ENCODE peak calls at places on chromosomes 2 and 18, in ten cellular contexts. G is endothelial cell of umbilical vein, E is A549, K is HCT116, Y is uterus, I is NB4, U is sigmoid colon, H is spleen, Z is esophagus squamous epithelium, F is stomach. R is an unnamed sample.

GRCh38 chr2:158006961-158007664 is 94.6 kb upstream of the UPP2 start:
- DNase-seq in Z (no peak), Y (no peak), E (peak), U (no peak), G (no peak), F (no peak), H (no peak), I (peak), K (no peak), R (no peak)

GRCh38 chr2:133674433-133675331 is 106.4 kb upstream of the NCKAP5 start:
- DNase-seq in G (peak), Y (peak), K (no peak), I (no peak), E (peak), F (peak), H (no peak), U (peak), Z (no peak), R (peak)

GRCh38 chr2:223943135-223943534 is 2.0 kb downstream of the WDFY1 start:
- DNase-seq in Y (no peak), I (no peak), U (no peak), G (no peak), E (no peak), Z (no peak), K (no peak), H (no peak), F (no peak), R (no peak)

GRCh38 chr18:10215444-10215843 is 239.0 kb upstream of the APCDD1 start:
- DNase-seq in Y (no peak), I (no peak), U (no peak), Z (no peak), F (no peak), K (no peak), H (no peak), E (no peak), G (no peak), R (no peak)

GRCh38 chr2:130832296-130832940 is 4.3 kb upstream of the ARHGEF4 start:
- DNase-seq in F (no peak), U (no peak), E (no peak), H (peak), K (no peak), G (no peak), Y (no peak), I (no peak), Z (no peak), R (no peak)

GRCh38 chr2:73268831-73269685 is 15.2 kb downstream of the FBXO41 start:
- DNase-seq in E (peak), K (peak), H (peak), Y (no peak), Z (no peak), I (no peak), U (no peak), F (peak), G (peak), R (no peak)

GRCh38 chr2:24327988-24328387 is 32.3 kb downstream of the ITSN2 start:
- DNase-seq in E (no peak), F (no peak), K (no peak), U (no peak), I (no peak), G (peak), Y (no peak), Z (no peak), H (no peak), R (no peak)

GRCh38 chr18:55328301-55328700 is 259.7 kb downstream of the TCF4 start:
- DNase-seq in F (no peak), Y (no peak), E (no peak), H (no peak), Z (no peak), G (peak), I (no peak), K (no peak), U (no peak), R (no peak)

GRCh38 chr2:33107690-33108482 is 161.1 kb downstream of the LTBP1 start:
- DNase-seq in U (no peak), F (no peak), K (no peak), G (no peak), I (no peak), H (no peak), Z (no peak), Y (no peak), E (no peak), R (no peak)

GRCh38 chr2:42442774-42443173 is 51.0 kb downstream of the KCNG3 start:
- DNase-seq in K (no peak), U (no peak), H (no peak), I (no peak), E (no peak), F (no peak), Z (no peak), G (no peak), Y (no peak), R (no peak)

GRCh38 chr2:238142382-238143205 is 4.1 kb downstream of the KLHL30 start:
- DNase-seq in U (no peak), I (no peak), G (no peak), F (no peak), Z (no peak), E (no peak), H (no peak), Y (no peak), K (no peak), R (no peak)

GRCh38 chr2:72925328-72925943 is 8.1 kb downstream of the EMX1 start:
- DNase-seq in U (peak), F (peak), H (no peak), E (no peak), Y (no peak), K (no peak), Z (no peak), I (no peak), G (no peak), R (no peak)

GRCh38 chr2:168545439-168546082 is 89.5 kb downstream of the CERS6 start:
- DNase-seq in Z (no peak), F (no peak), H (no peak), I (no peak), Y (no peak), K (peak), E (peak), G (no peak), U (no peak), R (no peak)

GRCh38 chr18:11902522-11903292 is 5.4 kb downstream of the MPPE1 start:
- DNase-seq in Z (no peak), G (no peak), F (no peak), I (no peak), U (no peak), Y (no peak), H (no peak), E (no peak), K (no peak), R (no peak)

GRCh38 chr2:218658671-218659257 is 659 bp downstream of the ZNF142 start:
- DNase-seq in Z (no peak), G (peak), I (peak), K (peak), F (peak), E (peak), Y (no peak), H (no peak), U (no peak), R (no peak)

GRCh38 chr2:241150660-241151530 is 628 bp downstream of the PPP1R7 start:
- DNase-seq in H (no peak), E (no peak), I (no peak), Y (no peak), Z (no peak), K (no peak), G (no peak), U (no peak), F (peak), R (no peak)

GRCh38 chr2:217972490-217972889 is 30.3 kb downstream of the TNS1 start:
- DNase-seq in F (no peak), G (no peak), E (no peak), U (peak), K (no peak), Z (no peak), I (no peak), H (peak), Y (peak), R (no peak)

GRCh38 chr2:240423788-240424191 is 11.7 kb upstream of the GPC1 start:
- DNase-seq in I (no peak), H (peak), Y (no peak), U (peak), G (no peak), F (peak), E (no peak), K (no peak), Z (no peak), R (peak)

GRCh38 chr2:149076863-149077412 is 38.4 kb downstream of the LYPD6B start:
- DNase-seq in E (no peak), Y (no peak), U (no peak), H (no peak), I (no peak), Z (no peak), G (no peak), K (no peak), F (no peak), R (no peak)

GRCh38 chr2:9053534-9053931 is 50.0 kb upstream of the MBOAT2 start:
- DNase-seq in U (no peak), Y (no peak), K (no peak), Z (no peak), H (no peak), I (peak), G (no peak), F (no peak), E (no peak), R (no peak)

GRCh38 chr2:24885221-24886113 is 34.6 kb downstream of the ADCY3 start:
- DNase-seq in G (no peak), K (no peak), Z (no peak), Y (no peak), I (peak), U (no peak), E (no peak), H (no peak), F (no peak), R (no peak)

GRCh38 chr2:241654551-241654950 is 17.1 kb downstream of the ATG4B start:
- DNase-seq in H (no peak), F (no peak), E (no peak), K (no peak), U (no peak), Z (no peak), Y (no peak), G (no peak), I (no peak), R (no peak)

GRCh38 chr2:39313575-39313974 is 69.8 kb upstream of the CDKL4 start:
- DNase-seq in I (no peak), E (no peak), K (no peak), H (no peak), F (no peak), Z (no peak), U (no peak), Y (no peak), G (no peak), R (no peak)

GRCh38 chr2:17107131-17107530 is 411.1 kb downstream of the RAD51AP2 start:
- DNase-seq in U (no peak), G (no peak), Z (no peak), I (no peak), H (no peak), Y (no peak), E (no peak), K (no peak), F (no peak), R (no peak)

GRCh38 chr18:23689031-23689615 is at the start of gene LAMA3:
- DNase-seq in K (no peak), E (peak), I (no peak), Y (peak), H (peak), G (peak), Z (no peak), F (peak), U (peak), R (peak)

GRCh38 chr2:177489719-177490301 is 97.2 kb downstream of the AGPS start:
- DNase-seq in K (peak), H (no peak), Y (no peak), F (no peak), U (no peak), E (peak), Z (no peak), I (peak), G (peak), R (peak)

GRCh38 chr2:72263781-72264060 is 116.1 kb upstream of the CYP26B1 start:
- DNase-seq in E (no peak), G (peak), K (no peak), F (no peak), I (no peak), H (no peak), Y (no peak), Z (no peak), U (no peak), R (no peak)

GRCh38 chr18:51153659-51154371 is 43.7 kb downstream of the MEX3C start:
- DNase-seq in F (no peak), H (peak), E (no peak), U (no peak), I (peak), K (no peak), Y (no peak), G (no peak), Z (no peak), R (no peak)

GRCh38 chr2:216066255-216066654 is 15.4 kb downstream of the PECR start:
- DNase-seq in U (no peak), Y (no peak), F (no peak), I (no peak), H (no peak), E (peak), K (no peak), G (no peak), Z (no peak), R (no peak)

GRCh38 chr18:5661179-5661578 is 117.4 kb upstream of the EPB41L3 start:
- DNase-seq in Z (no peak), U (no peak), E (no peak), F (no peak), K (no peak), G (no peak), H (no peak), Y (no peak), I (no peak), R (no peak)

GRCh38 chr2:122001441-122001874 is 246.0 kb downstream of the TSN start:
- DNase-seq in K (no peak), I (no peak), G (no peak), H (no peak), F (no peak), Z (no peak), Y (no peak), E (no peak), U (no peak), R (no peak)

GRCh38 chr2:197786010-197786877 is 1.1 kb upstream of the BOLL start:
- DNase-seq in U (no peak), F (peak), K (no peak), H (peak), E (peak), Y (no peak), I (no peak), Z (no peak), G (no peak), R (no peak)

GRCh38 chr2:127022817-127023216 is 84.1 kb downstream of the BIN1 start:
- DNase-seq in G (no peak), U (no peak), E (no peak), I (no peak), Y (no peak), H (no peak), Z (no peak), F (no peak), K (no peak), R (no peak)

GRCh38 chr2:25787020-25787419 is 91.3 kb downstream of the ASXL2 start:
- DNase-seq in F (no peak), Z (no peak), G (no peak), K (no peak), Y (no peak), E (peak), U (no peak), H (no peak), I (no peak), R (no peak)

GRCh38 chr2:118509319-118510016 is 338.0 kb downstream of the EN1 start:
- DNase-seq in K (no peak), F (no peak), Z (no peak), U (no peak), G (no peak), Y (no peak), I (no peak), H (no peak), E (no peak), R (no peak)

GRCh38 chr18:23213200-23213599 is 77.9 kb downstream of the CABLES1 start:
- DNase-seq in U (no peak), K (no peak), E (no peak), I (no peak), G (no peak), H (no peak), Y (no peak), Z (no peak), F (no peak), R (no peak)

GRCh38 chr2:7619203-7619602 is 702.0 kb downstream of the RNF144A start:
- DNase-seq in U (no peak), F (no peak), I (no peak), G (no peak), H (no peak), E (no peak), Y (no peak), K (no peak), Z (no peak), R (no peak)

GRCh38 chr2:227388537-227389011 is 825 bp upstream of the SCYGR1 start:
- DNase-seq in Y (no peak), K (no peak), Z (no peak), U (no peak), I (no peak), G (no peak), H (no peak), E (peak), F (no peak), R (no peak)

GRCh38 chr2:60581461-60582282 is 28.2 kb upstream of the BCL11A start:
- DNase-seq in Y (peak), I (peak), U (peak), E (peak), H (peak), Z (peak), F (peak), K (no peak), G (peak), R (peak)

DNA sequence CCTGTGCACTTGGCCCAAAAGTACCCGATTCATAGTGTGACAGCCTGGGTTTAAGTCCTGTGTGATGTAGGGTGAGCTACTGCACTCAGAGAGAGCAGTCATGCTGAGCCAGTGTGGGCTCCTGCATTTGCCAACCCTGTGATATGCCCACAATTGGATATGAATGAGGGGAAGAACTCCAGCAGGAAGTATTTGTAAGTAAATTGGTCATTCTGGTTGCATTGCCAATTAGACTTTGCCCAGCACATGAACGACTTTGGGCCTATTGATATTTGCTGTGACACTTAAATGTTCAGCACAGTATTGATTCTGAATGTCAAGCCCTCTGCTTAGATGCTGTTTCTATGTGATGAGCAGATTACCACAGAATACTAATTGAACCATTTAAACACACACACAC is 570.9 kb downstream of the PIK3C3 start:
- DNase-seq in K (no peak), G (no peak), E (no peak), U (no peak), H (no peak), Z (no peak), I (no peak), Y (no peak), F (peak), R (no peak)
- TF ChIP-seq POLR2A in K (no peak), G (no peak), E (no peak), U (no peak), H (no peak), Z (no peak), I (no peak), Y (no peak), F (no peak), R (no peak)

GRCh38 chr2:162607915-162608314 is 230.7 kb downstream of the KCNH7 start:
- DNase-seq in F (no peak), U (no peak), E (peak), K (no peak), G (no peak), Z (no peak), I (no peak), Y (no peak), H (no peak), R (no peak)
- TF ChIP-seq POLR2A in F (no peak), U (no peak), E (no peak), K (no peak), G (no peak), Z (no peak), I (no peak), Y (no peak), H (no peak), R (no peak)

DNA sequence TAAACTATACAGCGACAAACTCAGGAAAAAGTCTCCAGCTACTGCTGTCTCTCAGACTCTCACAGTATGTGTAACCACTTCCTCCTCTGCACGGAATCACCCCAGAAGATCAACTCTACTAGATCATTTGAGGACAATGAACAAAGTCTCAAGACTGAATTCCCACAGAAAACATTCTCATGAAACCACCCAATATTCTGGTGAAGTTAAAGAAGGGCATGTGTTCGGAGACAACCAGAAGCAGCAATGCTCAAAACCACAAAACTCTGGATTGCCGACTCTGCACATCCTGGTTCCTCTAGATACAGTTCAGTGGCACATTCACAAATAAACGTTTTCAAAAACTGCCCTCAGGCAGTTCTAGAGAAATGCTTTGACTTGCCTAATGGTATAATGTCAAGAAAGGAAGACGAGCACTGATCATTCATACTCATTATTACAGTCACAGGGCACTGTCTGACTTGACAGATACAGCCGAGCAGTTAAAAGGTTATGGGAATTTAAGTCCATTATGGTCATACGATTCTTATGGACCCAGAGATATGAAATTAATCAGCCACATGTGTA is 91.9 kb upstream of the STK17B start:
- DNase-seq in E (no peak), Z (no peak), H (no peak), F (no peak), U (no peak), Y (no peak), K (no peak), G (peak), I (peak), R (no peak)
- TF ChIP-seq POLR2A in E (no peak), Z (no peak), H (no peak), F (no peak), U (no peak), Y (no peak), K (no peak), G (no peak), I (peak), R (no peak)

DNA sequence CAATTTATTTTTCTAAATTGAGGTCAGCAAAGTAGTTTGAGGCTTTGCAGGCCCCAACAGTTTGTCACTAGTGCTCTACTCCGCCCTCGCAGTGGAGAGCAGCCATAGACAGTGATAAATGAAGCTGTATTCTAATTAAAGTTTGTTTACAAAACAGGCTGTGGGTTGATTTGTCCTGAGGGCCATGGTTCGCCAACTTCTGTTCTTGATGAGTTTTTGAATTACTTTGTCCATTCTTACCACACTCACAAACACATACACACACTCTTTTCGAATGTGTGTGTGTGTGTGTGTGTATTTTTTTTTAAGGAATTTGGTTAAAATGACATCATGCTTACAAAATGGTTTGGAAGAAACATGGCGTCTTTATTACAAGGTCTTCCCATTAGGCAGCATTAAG is 68.6 kb downstream of the MTCL1 start:
- DNase-seq in Y (no peak), H (no peak), U (no peak), F (no peak), E (no peak), Z (no peak), I (no peak), K (no peak), G (no peak), R (no peak)
- TF ChIP-seq POLR2A in Y (no peak), H (no peak), U (no peak), F (no peak), E (no peak), Z (no peak), I (no peak), K (no peak), G (no peak), R (no peak)

DNA sequence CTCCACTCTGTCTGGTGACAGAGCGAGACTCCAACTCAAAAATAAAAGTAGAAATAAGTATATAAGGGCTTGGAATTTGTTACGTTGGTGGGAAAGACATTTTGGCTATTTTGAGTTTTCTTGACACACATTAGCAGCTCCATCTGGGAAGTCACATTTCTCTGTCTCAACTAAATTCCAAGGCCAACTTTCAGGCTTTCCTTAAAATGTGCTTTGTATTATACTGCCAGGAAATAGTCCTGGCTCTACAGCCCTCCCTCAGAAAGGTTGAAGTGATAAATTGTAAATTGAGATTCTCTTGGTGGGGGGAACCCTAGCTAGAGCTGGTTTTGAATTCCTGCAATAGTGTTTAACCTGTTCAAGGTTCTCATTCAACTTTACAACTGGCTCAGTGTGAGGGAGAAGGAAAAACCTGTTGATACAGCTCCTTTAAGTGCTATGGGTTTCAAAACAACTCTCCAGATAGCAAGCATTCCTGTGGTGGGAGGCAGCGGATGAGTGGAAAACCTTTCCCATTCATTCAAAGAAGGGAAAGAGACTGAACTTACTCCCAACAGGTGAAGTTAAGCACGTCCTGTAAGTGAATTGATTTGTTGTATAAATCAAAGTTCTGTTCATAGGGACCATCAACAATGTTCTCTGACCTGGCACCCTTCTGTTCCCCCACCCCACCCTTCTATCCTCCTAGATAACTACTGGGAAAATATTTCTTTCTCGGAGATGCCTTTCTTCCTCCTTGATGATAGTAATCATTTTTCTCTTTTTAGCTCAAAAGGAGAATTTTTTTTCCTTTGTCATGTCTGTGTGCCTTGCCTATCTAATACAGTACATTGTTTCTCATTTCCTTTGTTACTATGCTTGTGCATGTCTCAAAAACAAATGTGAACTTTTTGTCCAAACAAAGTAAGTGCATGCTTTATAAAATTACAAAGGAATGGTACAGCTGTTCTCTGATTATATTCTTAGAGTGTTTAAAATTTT is 44.2 kb upstream of the SLC39A10 start:
- DNase-seq in H (no peak), F (no peak), Z (no peak), K (no peak), Y (no peak), I (no peak), E (peak), G (peak), U (no peak), R (no peak)
- TF ChIP-seq POLR2A in H (no peak), F (no peak), Z (no peak), K (no peak), Y (no peak), I (no peak), E (no peak), G (no peak), U (no peak), R (no peak)